ENCODE peak calls at places on chromosome 14, in eight cellular contexts. One of them, this sample, is unnamed.

GRCh38 chr14:99198746-99199145 is 73.3 kb downstream of the BCL11B start:
- DNase-seq in prostate gland: no peak
- DNase-seq in GM12865: no peak
- DNase-seq in stomach: no peak
- DNase-seq in AG04450: no peak
- DNase-seq in spleen: no peak
- DNase-seq in HFF-Myc: no peak
- DNase-seq in CD8-positive, alpha-beta T cell: no peak
- DNase-seq in this sample: no peak

GRCh38 chr14:52078093-52078492 is 9.2 kb upstream of the NID2 start:
- DNase-seq in prostate gland: no peak
- DNase-seq in GM12865: no peak
- DNase-seq in stomach: no peak
- DNase-seq in AG04450: no peak
- DNase-seq in spleen: no peak
- DNase-seq in HFF-Myc: no peak
- DNase-seq in CD8-positive, alpha-beta T cell: no peak
- DNase-seq in this sample: peak; percentile 70

GRCh38 chr14:24315807-24316596 is 4.7 kb downstream of the LTB4R start:
- DNase-seq in prostate gland: no peak
- DNase-seq in GM12865: no peak
- DNase-seq in stomach: peak; percentile 77
- DNase-seq in AG04450: no peak
- DNase-seq in spleen: peak; percentile 93
- DNase-seq in HFF-Myc: no peak
- DNase-seq in CD8-positive, alpha-beta T cell: no peak
- DNase-seq in this sample: peak; percentile 19

GRCh38 chr14:96297000-96297399 is 41.0 kb downstream of the BDKRB1 start:
- DNase-seq in prostate gland: no peak
- DNase-seq in GM12865: no peak
- DNase-seq in stomach: no peak
- DNase-seq in AG04450: no peak
- DNase-seq in spleen: no peak
- DNase-seq in HFF-Myc: no peak
- DNase-seq in CD8-positive, alpha-beta T cell: no peak
- DNase-seq in this sample: peak; percentile 32

GRCh38 chr14:36617824-36618223 is 35.4 kb upstream of the NKX2-8 start:
- DNase-seq in prostate gland: no peak
- DNase-seq in GM12865: no peak
- DNase-seq in stomach: no peak
- DNase-seq in AG04450: no peak
- DNase-seq in spleen: no peak
- DNase-seq in HFF-Myc: no peak
- DNase-seq in CD8-positive, alpha-beta T cell: no peak
- DNase-seq in this sample: no peak

GRCh38 chr14:60653709-60654161 is 4.5 kb upstream of the SIX1 start:
- DNase-seq in prostate gland: no peak
- DNase-seq in GM12865: no peak
- DNase-seq in stomach: no peak
- DNase-seq in AG04450: no peak
- DNase-seq in spleen: no peak
- DNase-seq in HFF-Myc: no peak
- DNase-seq in CD8-positive, alpha-beta T cell: no peak
- DNase-seq in this sample: no peak

GRCh38 chr14:90483551-90483950 is 86.7 kb downstream of the CALM1 start:
- DNase-seq in prostate gland: no peak
- DNase-seq in GM12865: no peak
- DNase-seq in stomach: peak; percentile 67
- DNase-seq in AG04450: no peak
- DNase-seq in spleen: peak; percentile 68
- DNase-seq in HFF-Myc: no peak
- DNase-seq in CD8-positive, alpha-beta T cell: peak; percentile 71
- DNase-seq in this sample: no peak

GRCh38 chr14:67240168-67240932 is 885 bp upstream of the PALS1 start:
- DNase-seq in prostate gland: peak; percentile 58
- DNase-seq in GM12865: peak; percentile 44
- DNase-seq in stomach: peak; percentile 74
- DNase-seq in AG04450: no peak
- DNase-seq in spleen: peak; percentile 87
- DNase-seq in HFF-Myc: no peak
- DNase-seq in CD8-positive, alpha-beta T cell: no peak
- DNase-seq in this sample: peak; percentile 7

GRCh38 chr14:50944647-50945413 is 547 bp upstream of the PYGL start:
- DNase-seq in prostate gland: peak; percentile 47
- DNase-seq in GM12865: no peak
- DNase-seq in stomach: peak; percentile 50
- DNase-seq in AG04450: no peak
- DNase-seq in spleen: peak; percentile 79
- DNase-seq in HFF-Myc: no peak
- DNase-seq in CD8-positive, alpha-beta T cell: no peak
- DNase-seq in this sample: peak; percentile 55

GRCh38 chr14:61226015-61226654 is 55.0 kb downstream of the TMEM30B start:
- DNase-seq in prostate gland: no peak
- DNase-seq in GM12865: no peak
- DNase-seq in stomach: no peak
- DNase-seq in AG04450: no peak
- DNase-seq in spleen: no peak
- DNase-seq in HFF-Myc: no peak
- DNase-seq in CD8-positive, alpha-beta T cell: no peak
- DNase-seq in this sample: no peak

GRCh38 chr14:24274101-24274543 is 2.7 kb upstream of the RABGGTA start:
- DNase-seq in prostate gland: no peak
- DNase-seq in GM12865: peak; percentile 86
- DNase-seq in stomach: peak; percentile 63
- DNase-seq in AG04450: no peak
- DNase-seq in spleen: no peak
- DNase-seq in HFF-Myc: no peak
- DNase-seq in CD8-positive, alpha-beta T cell: peak; percentile 39
- DNase-seq in this sample: peak; percentile 6

GRCh38 chr14:20609215-20610001 is 18.2 kb upstream of the RNASE12 start:
- DNase-seq in prostate gland: peak; percentile 77
- DNase-seq in GM12865: peak; percentile 90
- DNase-seq in stomach: peak; percentile 76
- DNase-seq in AG04450: peak; percentile 78
- DNase-seq in spleen: peak; percentile 88
- DNase-seq in HFF-Myc: peak; percentile 84
- DNase-seq in CD8-positive, alpha-beta T cell: peak; percentile 53
- DNase-seq in this sample: peak; percentile 89

GRCh38 chr14:93219103-93219726 is 12.2 kb downstream of the UBR7 start:
- DNase-seq in prostate gland: peak; percentile 65
- DNase-seq in GM12865: peak; percentile 78
- DNase-seq in stomach: peak; percentile 59
- DNase-seq in AG04450: no peak
- DNase-seq in spleen: no peak
- DNase-seq in HFF-Myc: no peak
- DNase-seq in CD8-positive, alpha-beta T cell: peak; percentile 65
- DNase-seq in this sample: peak; percentile 72

GRCh38 chr14:64501326-64502171 is 2.1 kb downstream of the ZBTB25 start:
- DNase-seq in prostate gland: peak; percentile 69
- DNase-seq in GM12865: peak; percentile 32
- DNase-seq in stomach: peak; percentile 43
- DNase-seq in AG04450: no peak
- DNase-seq in spleen: no peak
- DNase-seq in HFF-Myc: no peak
- DNase-seq in CD8-positive, alpha-beta T cell: no peak
- DNase-seq in this sample: peak; percentile 85

GRCh38 chr14:103126088-103126872 is 3.0 kb downstream of the TNFAIP2 start:
- DNase-seq in prostate gland: no peak
- DNase-seq in GM12865: no peak
- DNase-seq in stomach: no peak
- DNase-seq in AG04450: no peak
- DNase-seq in spleen: peak; percentile 78
- DNase-seq in HFF-Myc: no peak
- DNase-seq in CD8-positive, alpha-beta T cell: no peak
- DNase-seq in this sample: no peak

GRCh38 chr14:103127861-103128598 is 4.8 kb downstream of the TNFAIP2 start:
- DNase-seq in prostate gland: no peak
- DNase-seq in GM12865: no peak
- DNase-seq in stomach: no peak
- DNase-seq in AG04450: no peak
- DNase-seq in spleen: no peak
- DNase-seq in HFF-Myc: no peak
- DNase-seq in CD8-positive, alpha-beta T cell: no peak
- DNase-seq in this sample: no peak

GRCh38 chr14:103127356-103127755 is 4.1 kb downstream of the TNFAIP2 start:
- DNase-seq in prostate gland: no peak
- DNase-seq in GM12865: no peak
- DNase-seq in stomach: no peak
- DNase-seq in AG04450: no peak
- DNase-seq in spleen: peak; percentile 73
- DNase-seq in HFF-Myc: no peak
- DNase-seq in CD8-positive, alpha-beta T cell: no peak
- DNase-seq in this sample: no peak

GRCh38 chr14:103125098-103126070 is 2.1 kb downstream of the TNFAIP2 start:
- DNase-seq in prostate gland: no peak
- DNase-seq in GM12865: no peak
- DNase-seq in stomach: no peak
- DNase-seq in AG04450: no peak
- DNase-seq in spleen: peak; percentile 69
- DNase-seq in HFF-Myc: no peak
- DNase-seq in CD8-positive, alpha-beta T cell: no peak
- DNase-seq in this sample: no peak

DNA sequence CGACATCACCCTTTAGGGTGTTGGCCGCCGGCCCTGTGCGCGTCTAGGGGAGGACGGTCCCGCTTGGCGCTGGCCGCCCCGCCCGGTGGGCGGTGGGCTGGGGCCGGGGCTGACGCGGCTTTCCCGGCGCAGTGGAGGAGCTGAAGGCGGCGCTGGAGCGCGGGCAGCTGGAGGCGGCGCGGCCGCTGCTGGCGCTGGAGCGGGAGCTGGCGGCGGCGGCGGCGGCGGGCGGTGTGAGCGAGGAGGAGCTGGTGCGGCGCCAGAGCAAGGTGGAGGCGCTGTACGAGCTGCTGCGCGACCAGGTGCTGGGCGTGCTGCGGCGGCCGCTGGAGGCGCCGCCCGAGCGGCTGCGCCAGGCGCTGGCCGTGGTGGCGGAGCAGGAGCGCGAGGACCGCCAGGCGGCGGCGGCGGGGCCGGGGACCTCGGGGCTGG is 3.6 kb downstream of the TNFAIP2 start:
- DNase-seq in prostate gland: peak; percentile 76
- DNase-seq in GM12865: no peak
- DNase-seq in stomach: peak; percentile 88
- DNase-seq in AG04450: no peak
- DNase-seq in spleen: peak; percentile 71
- DNase-seq in HFF-Myc: no peak
- DNase-seq in CD8-positive, alpha-beta T cell: no peak
- DNase-seq in this sample: no peak
- TF ChIP-seq CTCF in prostate gland: peak; percentile 53
- TF ChIP-seq CTCF in GM12865: no peak
- TF ChIP-seq CTCF in stomach: peak; percentile 41
- TF ChIP-seq CTCF in AG04450: no peak
- TF ChIP-seq CTCF in spleen: no peak
- TF ChIP-seq CTCF in HFF-Myc: no peak
- TF ChIP-seq CTCF in CD8-positive, alpha-beta T cell: no peak
- TF ChIP-seq CTCF in this sample: no peak

DNA sequence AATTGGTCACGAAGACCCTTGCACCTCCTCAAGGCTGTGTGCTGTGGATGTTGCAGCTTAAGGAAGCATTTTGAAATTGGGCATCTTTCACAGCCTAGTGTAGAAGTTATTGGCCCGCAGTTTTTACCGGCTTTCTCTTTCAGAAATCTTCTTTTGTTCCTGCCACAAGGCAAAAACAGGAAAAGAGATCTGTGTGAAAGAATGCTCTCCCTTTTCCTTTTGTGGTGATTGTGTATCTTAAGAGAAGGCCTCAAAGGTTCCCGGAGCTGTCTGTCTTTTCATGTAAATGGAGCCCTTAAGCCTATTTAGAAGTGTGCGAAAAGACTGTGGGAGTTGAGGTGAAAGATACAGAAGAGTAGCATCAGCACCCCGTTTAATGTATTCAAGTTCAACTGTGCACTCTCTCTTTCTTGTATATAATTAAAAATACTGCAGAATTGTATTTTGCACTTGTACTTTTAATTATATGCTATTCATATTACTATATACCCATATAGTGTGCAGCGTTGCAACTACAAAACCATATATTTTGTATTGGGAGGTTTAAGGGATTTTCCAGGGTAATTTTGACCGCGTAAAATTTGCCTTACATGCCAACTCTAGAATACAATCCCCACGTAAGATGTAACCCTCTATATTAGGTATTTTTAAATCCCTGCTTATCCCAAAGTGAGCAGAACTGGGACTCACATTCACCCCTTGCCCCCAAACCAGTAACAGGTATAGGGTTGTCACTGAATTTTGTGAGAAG is 441.7 kb downstream of the RAD51B start:
- DNase-seq in prostate gland: no peak
- DNase-seq in GM12865: peak; percentile 33
- DNase-seq in stomach: no peak
- DNase-seq in AG04450: no peak
- DNase-seq in spleen: no peak
- DNase-seq in HFF-Myc: no peak
- DNase-seq in CD8-positive, alpha-beta T cell: no peak
- DNase-seq in this sample: no peak
- H3K4me3 ChIP-seq in prostate gland: no peak overlapping the region
- H3K4me3 ChIP-seq in GM12865: no peak overlapping the region
- H3K4me3 ChIP-seq in stomach: no peak overlapping the region
- H3K4me3 ChIP-seq in AG04450: no peak overlapping the region
- H3K4me3 ChIP-seq in spleen: no peak overlapping the region
- H3K4me3 ChIP-seq in HFF-Myc: no peak overlapping the region
- H3K4me3 ChIP-seq in CD8-positive, alpha-beta T cell: no peak overlapping the region
- H3K4me3 ChIP-seq in this sample: no peak overlapping the region

DNA sequence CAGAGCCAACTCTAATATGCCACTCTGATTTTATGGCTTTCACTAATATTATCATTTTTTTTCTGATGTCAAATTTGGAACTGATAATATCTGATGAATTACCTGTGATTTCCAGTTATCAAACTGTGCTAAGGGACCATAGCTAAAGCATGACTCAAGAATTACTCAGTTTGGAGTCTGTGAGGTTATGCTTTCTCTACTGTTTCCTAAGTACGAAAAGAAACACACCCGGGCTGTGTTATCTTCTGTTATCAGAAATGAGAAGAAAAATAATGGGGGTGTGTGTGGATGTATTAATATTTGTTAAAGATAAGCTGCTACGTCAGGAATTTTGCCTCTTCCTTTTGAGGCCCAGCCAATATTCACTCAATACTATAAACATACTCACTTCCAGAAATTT is 1401.9 kb upstream of the FLRT2 start:
- DNase-seq in prostate gland: no peak
- DNase-seq in GM12865: no peak
- DNase-seq in stomach: no peak
- DNase-seq in AG04450: no peak
- DNase-seq in spleen: no peak
- DNase-seq in HFF-Myc: no peak
- DNase-seq in CD8-positive, alpha-beta T cell: no peak
- DNase-seq in this sample: no peak
- TF ChIP-seq CTCF in prostate gland: no peak
- TF ChIP-seq CTCF in GM12865: no peak
- TF ChIP-seq CTCF in stomach: no peak
- TF ChIP-seq CTCF in AG04450: no peak
- TF ChIP-seq CTCF in spleen: no peak
- TF ChIP-seq CTCF in HFF-Myc: no peak
- TF ChIP-seq CTCF in CD8-positive, alpha-beta T cell: no peak
- TF ChIP-seq CTCF in this sample: no peak

DNA sequence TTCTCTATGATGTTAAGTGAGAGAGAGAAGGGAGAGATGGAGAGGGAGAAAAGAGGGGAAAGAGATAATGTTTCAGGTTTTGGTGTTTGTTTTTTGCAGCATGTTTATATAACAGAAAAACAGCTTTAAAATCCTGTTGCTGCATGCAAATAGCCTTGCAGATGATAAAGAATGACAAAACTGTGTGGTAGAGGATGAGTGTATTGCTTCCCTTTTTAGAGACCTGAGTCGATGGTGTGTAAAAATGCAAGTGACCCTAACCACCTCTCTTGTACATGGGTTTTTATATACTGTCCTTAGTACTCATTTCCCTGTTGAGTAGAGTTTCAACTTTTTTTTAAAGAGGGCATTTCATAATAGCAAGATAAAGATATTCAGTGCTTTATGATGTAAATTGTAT is 249.1 kb downstream of the AKAP6 start:
- DNase-seq in prostate gland: no peak
- DNase-seq in GM12865: peak; percentile 27
- DNase-seq in stomach: no peak
- DNase-seq in AG04450: no peak
- DNase-seq in spleen: no peak
- DNase-seq in HFF-Myc: no peak
- DNase-seq in CD8-positive, alpha-beta T cell: no peak
- DNase-seq in this sample: no peak
- H3K4me3 ChIP-seq in prostate gland: no peak overlapping the region
- H3K4me3 ChIP-seq in GM12865: no peak overlapping the region
- H3K4me3 ChIP-seq in stomach: no peak overlapping the region
- H3K4me3 ChIP-seq in AG04450: no peak overlapping the region
- H3K4me3 ChIP-seq in spleen: no peak overlapping the region
- H3K4me3 ChIP-seq in HFF-Myc: no peak overlapping the region
- H3K4me3 ChIP-seq in CD8-positive, alpha-beta T cell: no peak overlapping the region
- H3K4me3 ChIP-seq in this sample: no peak overlapping the region

This sample was measured in fibroblast of mammary gland.